ENCODE peak calls at places on chromosomes 11 and 22, in eight cellular contexts. N, Y, W, R, C, S, V and X are unnamed samples.

GRCh38 chr11:74838188-74838587 is 89.5 kb downstream of the RNF169 start:
- DNase-seq in N (no peak), Y (no peak), W (no peak), R (no peak), C (no peak), S (no peak), V (peak), X (no peak)

GRCh38 chr22:42560781-42561180 is 7.0 kb downstream of the SERHL2 start:
- DNase-seq in N (no peak), Y (no peak), W (no peak), R (no peak), C (peak), S (no peak), V (peak), X (peak)

GRCh38 chr11:28537822-28538221 is 429.6 kb downstream of the METTL15 start:
- DNase-seq in N (no peak), Y (no peak), W (no peak), R (no peak), C (peak), S (no peak), V (peak), X (no peak)

GRCh38 chr11:69164824-69165223 is 9.1 kb downstream of the SMIM38 start:
- DNase-seq in N (no peak), Y (no peak), W (no peak), R (no peak), C (no peak), S (no peak), V (no peak), X (no peak)

GRCh38 chr22:37059876-37060449 is 8.4 kb downstream of the KCTD17 start:
- DNase-seq in N (no peak), Y (no peak), W (no peak), R (no peak), C (no peak), S (no peak), V (no peak), X (no peak)

GRCh38 chr11:1654388-1655167 is 25.0 kb downstream of the KRTAP5-5 start:
- DNase-seq in N (no peak), Y (peak), W (no peak), R (no peak), C (peak), S (peak), V (peak), X (peak)

GRCh38 chr11:79055866-79056632 is 384.8 kb downstream of the TENM4 start:
- DNase-seq in N (no peak), Y (no peak), W (no peak), R (peak), C (peak), S (no peak), V (no peak), X (no peak)

GRCh38 chr11:70281114-70281729 is 10.7 kb downstream of the PPFIA1 start:
- DNase-seq in N (no peak), Y (peak), W (no peak), R (peak), C (peak), S (no peak), V (no peak), X (peak)

GRCh38 chr11:74141274-74141695 is 29.5 kb downstream of the C2CD3 start:
- DNase-seq in N (no peak), Y (no peak), W (no peak), R (no peak), C (no peak), S (no peak), V (no peak), X (peak)

GRCh38 chr11:69209038-69209350 is 53.3 kb downstream of the SMIM38 start:
- DNase-seq in N (no peak), Y (peak), W (no peak), R (no peak), C (no peak), S (no peak), V (no peak), X (no peak)

GRCh38 chr22:28813772-28814518 is 13.6 kb upstream of the XBP1 start:
- DNase-seq in N (no peak), Y (peak), W (no peak), R (no peak), C (no peak), S (peak), V (peak), X (no peak)

GRCh38 chr22:27372969-27373670 is 428.4 kb downstream of the MN1 start:
- DNase-seq in N (no peak), Y (no peak), W (no peak), R (no peak), C (peak), S (no peak), V (peak), X (peak)